ENCODE peak calls at places on chromosomes 6 and 20, in six cellular contexts. One of them, this sample, is unnamed.
A peak's percentile ranks its signal among the peaks of the same experiment; 100 is the strongest.

GRCh38 chr6:33974030-33974429 is 170.2 kb upstream of the MLN start:
- DNase-seq in ELF-1: no peak
- DNase-seq in CD4-positive, CD25-positive, alpha-beta regulatory T cell: no peak
- DNase-seq in WTC11: no peak
- DNase-seq in lower lobe of right lung: no peak
- DNase-seq in stimulated activated CD8-positive, alpha-beta memory T cell treated with anti-CD3 and anti-CD28 coated beads, Interleukin-2, amount 100 ng/mL, for 1 hour: no peak
- DNase-seq in this sample: no peak

GRCh38 chr6:3644613-3645012 is 106.9 kb downstream of the PXDC1 start:
- DNase-seq in ELF-1: peak; percentile 32
- DNase-seq in CD4-positive, CD25-positive, alpha-beta regulatory T cell: no peak
- DNase-seq in WTC11: no peak
- DNase-seq in lower lobe of right lung: no peak
- DNase-seq in stimulated activated CD8-positive, alpha-beta memory T cell treated with anti-CD3 and anti-CD28 coated beads, Interleukin-2, amount 100 ng/mL, for 1 hour: no peak
- DNase-seq in this sample: no peak

GRCh38 chr20:43727980-43728590 is 1.3 kb upstream of the GTSF1L start:
- DNase-seq in ELF-1: no peak
- DNase-seq in CD4-positive, CD25-positive, alpha-beta regulatory T cell: peak; percentile 74
- DNase-seq in WTC11: no peak
- DNase-seq in lower lobe of right lung: no peak
- DNase-seq in stimulated activated CD8-positive, alpha-beta memory T cell treated with anti-CD3 and anti-CD28 coated beads, Interleukin-2, amount 100 ng/mL, for 1 hour: no peak
- DNase-seq in this sample: no peak

GRCh38 chr20:41249371-41249770 is 68.2 kb downstream of the ZHX3 start:
- DNase-seq in ELF-1: peak; percentile 6
- DNase-seq in CD4-positive, CD25-positive, alpha-beta regulatory T cell: no peak
- DNase-seq in WTC11: no peak
- DNase-seq in lower lobe of right lung: no peak
- DNase-seq in stimulated activated CD8-positive, alpha-beta memory T cell treated with anti-CD3 and anti-CD28 coated beads, Interleukin-2, amount 100 ng/mL, for 1 hour: no peak
- DNase-seq in this sample: peak; percentile 86

GRCh38 chr20:25984933-25985332 is 288.3 kb upstream of the ZNF337 start:
- DNase-seq in ELF-1: peak; percentile 43
- DNase-seq in CD4-positive, CD25-positive, alpha-beta regulatory T cell: peak; percentile 31
- DNase-seq in WTC11: no peak
- DNase-seq in lower lobe of right lung: peak; percentile 46
- DNase-seq in stimulated activated CD8-positive, alpha-beta memory T cell treated with anti-CD3 and anti-CD28 coated beads, Interleukin-2, amount 100 ng/mL, for 1 hour: peak; percentile 39
- DNase-seq in this sample: peak; percentile 80

GRCh38 chr6:169933839-169934698 is 182.6 kb downstream of the ERMARD start:
- DNase-seq in ELF-1: no peak
- DNase-seq in CD4-positive, CD25-positive, alpha-beta regulatory T cell: no peak
- DNase-seq in WTC11: no peak
- DNase-seq in lower lobe of right lung: peak; percentile 75
- DNase-seq in stimulated activated CD8-positive, alpha-beta memory T cell treated with anti-CD3 and anti-CD28 coated beads, Interleukin-2, amount 100 ng/mL, for 1 hour: no peak
- DNase-seq in this sample: peak; percentile 90

GRCh38 chr6:7172605-7173185 is 64.9 kb downstream of the RREB1 start:
- DNase-seq in ELF-1: no peak
- DNase-seq in CD4-positive, CD25-positive, alpha-beta regulatory T cell: no peak
- DNase-seq in WTC11: no peak
- DNase-seq in lower lobe of right lung: no peak
- DNase-seq in stimulated activated CD8-positive, alpha-beta memory T cell treated with anti-CD3 and anti-CD28 coated beads, Interleukin-2, amount 100 ng/mL, for 1 hour: no peak
- DNase-seq in this sample: no peak

GRCh38 chr20:11833825-11834224 is 83.9 kb upstream of the BTBD3 start:
- DNase-seq in ELF-1: no peak
- DNase-seq in CD4-positive, CD25-positive, alpha-beta regulatory T cell: no peak
- DNase-seq in WTC11: no peak
- DNase-seq in lower lobe of right lung: no peak
- DNase-seq in stimulated activated CD8-positive, alpha-beta memory T cell treated with anti-CD3 and anti-CD28 coated beads, Interleukin-2, amount 100 ng/mL, for 1 hour: no peak
- DNase-seq in this sample: no peak

GRCh38 chr20:39059036-39059435 is 96.9 kb downstream of the DHX35 start:
- DNase-seq in ELF-1: no peak
- DNase-seq in CD4-positive, CD25-positive, alpha-beta regulatory T cell: no peak
- DNase-seq in WTC11: no peak
- DNase-seq in lower lobe of right lung: no peak
- DNase-seq in stimulated activated CD8-positive, alpha-beta memory T cell treated with anti-CD3 and anti-CD28 coated beads, Interleukin-2, amount 100 ng/mL, for 1 hour: no peak
- DNase-seq in this sample: no peak

GRCh38 chr6:7108196-7108963 is 619 bp downstream of the RREB1 start:
- DNase-seq in ELF-1: peak; percentile 70
- DNase-seq in CD4-positive, CD25-positive, alpha-beta regulatory T cell: peak; percentile 46
- DNase-seq in WTC11: peak; percentile 60
- DNase-seq in lower lobe of right lung: peak; percentile 77
- DNase-seq in stimulated activated CD8-positive, alpha-beta memory T cell treated with anti-CD3 and anti-CD28 coated beads, Interleukin-2, amount 100 ng/mL, for 1 hour: no peak
- DNase-seq in this sample: peak; percentile 90

GRCh38 chr6:52566853-52567279 is 10.0 kb downstream of the TRAM2 start:
- DNase-seq in ELF-1: peak; percentile 83
- DNase-seq in CD4-positive, CD25-positive, alpha-beta regulatory T cell: no peak
- DNase-seq in WTC11: no peak
- DNase-seq in lower lobe of right lung: no peak
- DNase-seq in stimulated activated CD8-positive, alpha-beta memory T cell treated with anti-CD3 and anti-CD28 coated beads, Interleukin-2, amount 100 ng/mL, for 1 hour: no peak
- DNase-seq in this sample: no peak

GRCh38 chr20:46520976-46521579 is 7.7 kb upstream of the ZNF334 start:
- DNase-seq in ELF-1: peak; percentile 86
- DNase-seq in CD4-positive, CD25-positive, alpha-beta regulatory T cell: peak; percentile 10
- DNase-seq in WTC11: peak; percentile 77
- DNase-seq in lower lobe of right lung: peak; percentile 51
- DNase-seq in stimulated activated CD8-positive, alpha-beta memory T cell treated with anti-CD3 and anti-CD28 coated beads, Interleukin-2, amount 100 ng/mL, for 1 hour: peak; percentile 16
- DNase-seq in this sample: no peak

GRCh38 chr6:142871910-142872331 is 73.1 kb downstream of the HIVEP2 start:
- DNase-seq in ELF-1: no peak
- DNase-seq in CD4-positive, CD25-positive, alpha-beta regulatory T cell: no peak
- DNase-seq in WTC11: no peak
- DNase-seq in lower lobe of right lung: no peak
- DNase-seq in stimulated activated CD8-positive, alpha-beta memory T cell treated with anti-CD3 and anti-CD28 coated beads, Interleukin-2, amount 100 ng/mL, for 1 hour: no peak
- DNase-seq in this sample: no peak

GRCh38 chr6:139337830-139338229 is 36.6 kb downstream of the CITED2 start:
- DNase-seq in ELF-1: no peak
- DNase-seq in CD4-positive, CD25-positive, alpha-beta regulatory T cell: no peak
- DNase-seq in WTC11: no peak
- DNase-seq in lower lobe of right lung: peak; percentile 51
- DNase-seq in stimulated activated CD8-positive, alpha-beta memory T cell treated with anti-CD3 and anti-CD28 coated beads, Interleukin-2, amount 100 ng/mL, for 1 hour: no peak
- DNase-seq in this sample: peak; percentile 77

GRCh38 chr6:11110921-11111768 is at the start of gene ERVFRD-1:
- DNase-seq in ELF-1: no peak
- DNase-seq in CD4-positive, CD25-positive, alpha-beta regulatory T cell: peak; percentile 4
- DNase-seq in WTC11: no peak
- DNase-seq in lower lobe of right lung: no peak
- DNase-seq in stimulated activated CD8-positive, alpha-beta memory T cell treated with anti-CD3 and anti-CD28 coated beads, Interleukin-2, amount 100 ng/mL, for 1 hour: no peak
- DNase-seq in this sample: no peak

GRCh38 chr6:39416026-39416425 is 93.5 kb upstream of the KCNK16 start:
- DNase-seq in ELF-1: peak; percentile 24
- DNase-seq in CD4-positive, CD25-positive, alpha-beta regulatory T cell: no peak
- DNase-seq in WTC11: no peak
- DNase-seq in lower lobe of right lung: no peak
- DNase-seq in stimulated activated CD8-positive, alpha-beta memory T cell treated with anti-CD3 and anti-CD28 coated beads, Interleukin-2, amount 100 ng/mL, for 1 hour: no peak
- DNase-seq in this sample: no peak

GRCh38 chr6:39051399-39052122 is 3.0 kb downstream of the GLP1R start:
- DNase-seq in ELF-1: no peak
- DNase-seq in CD4-positive, CD25-positive, alpha-beta regulatory T cell: no peak
- DNase-seq in WTC11: no peak
- DNase-seq in lower lobe of right lung: no peak
- DNase-seq in stimulated activated CD8-positive, alpha-beta memory T cell treated with anti-CD3 and anti-CD28 coated beads, Interleukin-2, amount 100 ng/mL, for 1 hour: no peak
- DNase-seq in this sample: no peak

GRCh38 chr6:107418118-107418517 is 41.2 kb downstream of the PDSS2 start:
- DNase-seq in ELF-1: peak; percentile 35
- DNase-seq in CD4-positive, CD25-positive, alpha-beta regulatory T cell: no peak
- DNase-seq in WTC11: no peak
- DNase-seq in lower lobe of right lung: no peak
- DNase-seq in stimulated activated CD8-positive, alpha-beta memory T cell treated with anti-CD3 and anti-CD28 coated beads, Interleukin-2, amount 100 ng/mL, for 1 hour: no peak
- DNase-seq in this sample: no peak

GRCh38 chr20:22106308-22106938 is 401.0 kb downstream of the PAX1 start:
- DNase-seq in ELF-1: peak; percentile 26
- DNase-seq in CD4-positive, CD25-positive, alpha-beta regulatory T cell: no peak
- DNase-seq in WTC11: no peak
- DNase-seq in lower lobe of right lung: no peak
- DNase-seq in stimulated activated CD8-positive, alpha-beta memory T cell treated with anti-CD3 and anti-CD28 coated beads, Interleukin-2, amount 100 ng/mL, for 1 hour: no peak
- DNase-seq in this sample: no peak

GRCh38 chr6:89082439-89082838 is 1.9 kb downstream of the PNRC1 start:
- DNase-seq in ELF-1: no peak
- DNase-seq in CD4-positive, CD25-positive, alpha-beta regulatory T cell: peak; percentile 30
- DNase-seq in WTC11: no peak
- DNase-seq in lower lobe of right lung: no peak
- DNase-seq in stimulated activated CD8-positive, alpha-beta memory T cell treated with anti-CD3 and anti-CD28 coated beads, Interleukin-2, amount 100 ng/mL, for 1 hour: no peak
- DNase-seq in this sample: no peak

This sample was measured in aorta.